ENCODE peak calls at places on chromosome 7, in five cellular contexts. One of them, this sample, is unnamed.

GRCh38 chr7:45692031-45692430 is 117.9 kb downstream of the ADCY1 start:
- DNase-seq in colonic mucosa: peak; percentile 14
- DNase-seq in lung: no peak
- DNase-seq in AG04450: no peak
- DNase-seq in uterus: no peak
- DNase-seq in this sample: no peak

GRCh38 chr7:92625617-92626016 is 35.4 kb upstream of the FAM133B start:
- DNase-seq in AG04450: no peak
- DNase-seq in lung: no peak
- DNase-seq in uterus: no peak
- DNase-seq in colonic mucosa: no peak
- DNase-seq in this sample: no peak

GRCh38 chr7:129452589-129453231 is 18.5 kb downstream of the STRIP2 start:
- DNase-seq in colonic mucosa: no peak
- DNase-seq in AG04450: no peak
- DNase-seq in lung: no peak
- DNase-seq in uterus: no peak
- DNase-seq in this sample: no peak

GRCh38 chr7:135406908-135407307 is 103.0 kb downstream of the CNOT4 start:
- DNase-seq in uterus: no peak
- DNase-seq in AG04450: no peak
- DNase-seq in colonic mucosa: no peak
- DNase-seq in lung: no peak
- DNase-seq in this sample: no peak

GRCh38 chr7:144057954-144058353 is 9.2 kb downstream of the OR2A5 start:
- DNase-seq in lung: no peak
- DNase-seq in uterus: no peak
- DNase-seq in colonic mucosa: no peak
- DNase-seq in AG04450: no peak
- DNase-seq in this sample: no peak

GRCh38 chr7:28957822-28958234 is 302 bp downstream of the TRIL start:
- DNase-seq in uterus: peak; percentile 24
- DNase-seq in colonic mucosa: peak; percentile 25
- DNase-seq in AG04450: no peak
- DNase-seq in lung: no peak
- DNase-seq in this sample: no peak

GRCh38 chr7:134686782-134687181 is 40.1 kb downstream of the BPGM start:
- DNase-seq in uterus: no peak
- DNase-seq in AG04450: no peak
- DNase-seq in lung: no peak
- DNase-seq in colonic mucosa: no peak
- DNase-seq in this sample: no peak

GRCh38 chr7:93016085-93016471 is 101.7 kb downstream of the SAMD9 start:
- DNase-seq in colonic mucosa: peak; percentile 74
- DNase-seq in uterus: no peak
- DNase-seq in AG04450: no peak
- DNase-seq in lung: no peak
- DNase-seq in this sample: no peak

GRCh38 chr7:88322151-88322550 is 15.5 kb upstream of the STEAP4 start:
- DNase-seq in colonic mucosa: no peak
- DNase-seq in uterus: no peak
- DNase-seq in lung: no peak
- DNase-seq in AG04450: no peak
- DNase-seq in this sample: no peak

GRCh38 chr7:103809229-103809994 is 180.0 kb downstream of the RELN start:
- DNase-seq in AG04450: no peak
- DNase-seq in colonic mucosa: no peak
- DNase-seq in lung: no peak
- DNase-seq in uterus: no peak
- DNase-seq in this sample: no peak

GRCh38 chr7:4747013-4747412 is 28.4 kb upstream of the AP5Z1 start:
- DNase-seq in lung: no peak
- DNase-seq in uterus: no peak
- DNase-seq in colonic mucosa: no peak
- DNase-seq in AG04450: no peak
- DNase-seq in this sample: no peak

GRCh38 chr7:25861704-25862253 is 290.2 kb upstream of the NFE2L3 start:
- DNase-seq in uterus: no peak
- DNase-seq in AG04450: no peak
- DNase-seq in lung: no peak
- DNase-seq in colonic mucosa: no peak
- DNase-seq in this sample: no peak

GRCh38 chr7:90188281-90188680 is 23.3 kb upstream of the STEAP2 start:
- DNase-seq in lung: no peak
- DNase-seq in AG04450: no peak
- DNase-seq in colonic mucosa: peak; percentile 77
- DNase-seq in uterus: no peak
- DNase-seq in this sample: no peak

GRCh38 chr7:47584128-47584865 is 2.4 kb upstream of the TNS3 start:
- DNase-seq in AG04450: no peak
- DNase-seq in uterus: no peak
- DNase-seq in lung: no peak
- DNase-seq in colonic mucosa: no peak
- DNase-seq in this sample: no peak

GRCh38 chr7:143229054-143229790 is 7.4 kb downstream of the TAS2R40 start:
- DNase-seq in lung: no peak
- DNase-seq in colonic mucosa: no peak
- DNase-seq in uterus: no peak
- DNase-seq in AG04450: no peak
- DNase-seq in this sample: no peak

GRCh38 chr7:5324961-5325360 is 42.2 kb downstream of the SLC29A4 start:
- DNase-seq in uterus: no peak
- DNase-seq in AG04450: no peak
- DNase-seq in lung: no peak
- DNase-seq in colonic mucosa: no peak
- DNase-seq in this sample: no peak

GRCh38 chr7:13687500-13687899 is 302.0 kb downstream of the ETV1 start:
- DNase-seq in lung: no peak
- DNase-seq in uterus: no peak
- DNase-seq in AG04450: no peak
- DNase-seq in colonic mucosa: no peak
- DNase-seq in this sample: no peak

GRCh38 chr7:147245274-147245673 is 1128.7 kb downstream of the CNTNAP2 start:
- DNase-seq in AG04450: peak; percentile 1
- DNase-seq in uterus: no peak
- DNase-seq in lung: peak; percentile 30
- DNase-seq in colonic mucosa: peak; percentile 26
- DNase-seq in this sample: peak; percentile 5

GRCh38 chr7:99128076-99128950 is 15.6 kb downstream of the SMURF1 start:
- DNase-seq in uterus: no peak
- DNase-seq in AG04450: no peak
- DNase-seq in colonic mucosa: no peak
- DNase-seq in lung: no peak
- DNase-seq in this sample: no peak

GRCh38 chr7:33061282-33061928 is 1.2 kb downstream of the NT5C3A start:
- DNase-seq in AG04450: no peak
- DNase-seq in lung: no peak
- DNase-seq in colonic mucosa: no peak
- DNase-seq in uterus: no peak
- DNase-seq in this sample: no peak

DNA sequence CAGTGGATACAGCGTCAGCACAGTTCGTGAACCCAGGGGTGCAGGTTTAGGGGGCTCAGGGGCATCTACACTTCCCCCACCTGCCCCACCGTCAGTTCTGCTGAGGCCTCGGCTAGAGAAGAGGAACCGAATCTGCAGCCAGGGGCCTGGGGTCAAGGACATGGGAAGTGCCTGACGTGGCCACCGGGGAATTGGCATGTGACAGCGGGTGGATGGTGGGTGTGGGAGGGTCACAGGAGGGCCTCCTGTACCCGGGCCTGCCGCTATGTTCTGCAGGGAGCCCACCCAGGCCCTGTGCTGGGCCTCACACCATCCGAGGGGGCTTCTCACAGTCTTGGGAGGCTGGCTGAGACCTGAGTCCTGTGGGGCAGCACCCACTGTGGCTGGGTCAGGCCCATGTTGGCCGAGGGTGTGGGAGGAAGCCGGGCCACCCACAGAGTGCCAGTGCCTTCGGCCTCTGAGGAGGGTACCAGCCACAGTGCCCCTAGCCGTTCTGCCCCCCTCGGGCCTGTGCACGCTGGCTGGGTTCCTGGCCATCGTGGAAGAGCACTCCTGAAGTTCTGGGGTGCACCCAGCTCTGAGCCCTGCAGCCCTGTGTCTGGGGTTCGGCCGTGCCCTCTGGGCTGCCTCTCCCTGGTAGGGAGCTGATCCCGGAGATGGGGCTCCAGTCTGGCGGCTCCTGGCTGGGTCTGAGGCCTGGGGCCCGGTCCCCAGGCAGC is 5.9 kb downstream of the TTYH3 start:
- DNase-seq in lung: peak; percentile 50
- DNase-seq in uterus: peak; percentile 33
- DNase-seq in colonic mucosa: no peak
- DNase-seq in AG04450: no peak
- DNase-seq in this sample: no peak
- H3K4me3 ChIP-seq in lung: no peak overlapping the region
- H3K4me3 ChIP-seq in uterus: no peak overlapping the region
- H3K4me3 ChIP-seq in colonic mucosa: no peak overlapping the region
- H3K4me3 ChIP-seq in AG04450: no peak overlapping the region
- H3K4me3 ChIP-seq in this sample: peak overlapping the region; percentile 35

DNA sequence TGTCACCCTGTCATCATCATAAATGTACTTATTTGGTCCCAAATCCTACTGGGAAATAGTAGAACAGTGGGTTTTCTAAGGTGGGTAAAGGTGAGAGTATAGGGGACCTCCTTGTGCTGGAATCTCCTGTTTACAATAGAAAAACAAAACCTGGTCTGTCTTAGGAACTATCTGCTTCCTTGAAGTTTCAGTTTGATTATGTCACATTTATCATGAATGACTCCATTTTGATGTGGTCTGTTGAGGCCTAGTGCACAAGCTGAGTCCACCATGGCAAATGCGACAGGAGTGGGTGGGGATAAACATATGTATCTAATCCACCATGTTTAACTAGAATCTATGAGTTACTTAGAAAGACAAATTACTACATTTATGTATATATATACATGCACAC is 13.0 kb upstream of the REPIN1 start:
- DNase-seq in AG04450: no peak
- DNase-seq in uterus: no peak
- DNase-seq in lung: no peak
- DNase-seq in colonic mucosa: no peak
- DNase-seq in this sample: no peak
- H3K27ac ChIP-seq in AG04450: no peak overlapping the region
- H3K27ac ChIP-seq in uterus: no peak overlapping the region
- H3K27ac ChIP-seq in lung: no peak overlapping the region
- H3K27ac ChIP-seq in colonic mucosa: peak overlapping the region; percentile 8
- H3K27ac ChIP-seq in this sample: no peak overlapping the region

DNA sequence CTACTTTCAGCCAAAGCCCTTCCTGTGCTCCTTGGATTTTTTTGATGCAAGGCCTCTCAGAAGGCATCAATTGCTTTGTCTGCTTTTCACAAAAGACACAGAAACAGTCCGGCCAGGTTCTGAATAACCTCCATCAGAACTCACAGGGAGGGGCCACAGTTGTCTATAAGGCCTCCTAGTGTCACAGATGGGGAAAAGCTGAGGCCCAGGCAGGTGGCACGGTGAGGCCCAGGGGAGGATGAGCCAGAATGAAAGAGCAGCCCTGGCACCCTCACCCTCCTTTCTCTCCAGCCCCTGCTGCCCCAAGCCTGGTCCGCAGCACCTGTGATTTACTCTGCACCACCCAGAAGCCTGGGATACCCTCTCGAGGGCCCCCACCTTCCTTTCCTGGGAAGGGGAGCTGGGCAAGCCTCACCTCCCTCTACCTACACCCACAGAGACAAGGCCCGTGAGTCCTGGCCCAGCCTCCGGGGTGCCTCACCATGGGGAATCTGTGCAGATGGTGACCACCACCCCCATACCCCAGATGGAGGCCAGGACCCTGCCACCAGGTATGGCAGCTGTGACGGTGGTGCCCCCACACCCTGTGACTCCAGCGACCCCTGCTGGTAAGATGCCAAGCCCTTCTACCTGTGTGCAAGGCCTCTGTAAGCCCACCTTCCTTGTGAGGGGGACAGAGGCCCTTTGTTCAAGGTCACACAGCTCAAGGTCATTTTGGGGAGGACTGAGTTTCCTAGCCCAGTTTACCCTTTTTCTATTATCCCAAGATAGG is 26.2 kb upstream of the ZNF467 start:
- DNase-seq in lung: peak; percentile 35
- DNase-seq in colonic mucosa: peak; percentile 37
- DNase-seq in AG04450: no peak
- DNase-seq in uterus: no peak
- DNase-seq in this sample: no peak
- TF ChIP-seq CTCF in lung: peak; percentile 20
- TF ChIP-seq CTCF in colonic mucosa: no peak
- TF ChIP-seq CTCF in AG04450: peak; percentile 15
- TF ChIP-seq CTCF in uterus: no peak
- TF ChIP-seq CTCF in this sample: no peak

GRCh38 chr7:22578048-22578770 is 78.2 kb upstream of the STEAP1B start:
- DNase-seq in lung: no peak
- DNase-seq in AG04450: no peak
- DNase-seq in uterus: no peak
- DNase-seq in colonic mucosa: no peak
- DNase-seq in this sample: no peak
- H3K4me3 ChIP-seq in lung: no peak overlapping the region
- H3K4me3 ChIP-seq in AG04450: no peak overlapping the region
- H3K4me3 ChIP-seq in uterus: no peak overlapping the region
- H3K4me3 ChIP-seq in colonic mucosa: no peak overlapping the region
- H3K4me3 ChIP-seq in this sample: no peak overlapping the region

DNA sequence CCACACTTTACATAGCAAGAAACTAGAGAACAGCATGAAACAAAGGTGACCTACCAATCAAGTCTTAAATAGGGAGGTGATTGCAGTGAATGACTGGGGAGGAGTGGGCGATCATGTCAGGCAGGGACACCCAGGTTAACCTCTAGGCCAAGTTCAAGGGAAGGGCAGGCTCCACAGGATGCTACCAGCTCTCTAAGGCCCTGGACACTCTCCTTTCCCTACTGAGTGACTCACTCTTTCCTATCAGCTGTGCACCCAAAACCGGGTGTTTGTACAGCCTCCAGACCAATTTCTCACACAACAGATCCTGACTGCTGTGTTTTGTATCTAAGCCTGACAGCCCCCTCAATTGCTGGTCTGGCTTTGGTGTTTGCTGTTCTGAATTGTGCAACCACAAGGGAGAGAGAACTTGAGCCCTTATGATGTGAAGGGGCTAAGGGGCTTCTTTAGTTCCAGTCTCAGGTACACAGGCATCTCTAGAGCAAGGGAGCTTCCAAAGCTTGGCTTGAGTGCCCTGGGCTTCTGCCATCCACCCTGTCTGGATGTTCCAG is 107.8 kb downstream of the TBXAS1 start:
- DNase-seq in AG04450: peak; percentile 62
- DNase-seq in uterus: peak; percentile 22
- DNase-seq in colonic mucosa: no peak
- DNase-seq in lung: no peak
- DNase-seq in this sample: no peak
- H3K27ac ChIP-seq in AG04450: peak overlapping the region; percentile 75
- H3K27ac ChIP-seq in uterus: no peak overlapping the region
- H3K27ac ChIP-seq in colonic mucosa: no peak overlapping the region
- H3K27ac ChIP-seq in lung: no peak overlapping the region
- H3K27ac ChIP-seq in this sample: no peak overlapping the region

GRCh38 chr7:64098-64521 is 128.3 kb upstream of the FAM20C start:
- DNase-seq in lung: no peak
- DNase-seq in AG04450: peak; percentile 43
- DNase-seq in uterus: peak; percentile 43
- DNase-seq in colonic mucosa: peak; percentile 49
- DNase-seq in this sample: peak; percentile 84
- TF ChIP-seq CTCF in lung: no peak
- TF ChIP-seq CTCF in AG04450: peak; percentile 75
- TF ChIP-seq CTCF in uterus: peak; percentile 30
- TF ChIP-seq CTCF in colonic mucosa: peak; percentile 45
- TF ChIP-seq CTCF in this sample: peak; percentile 61

This sample was measured in dorsolateral prefrontal cortex.